ENCODE peak calls at places on chromosomes 1 and 21, in four cellular contexts. One of them, this sample, is unnamed.

GRCh38 chr1:41918450-41919043 is at the start of gene HIVEP3:
- DNase-seq in COR-L47: peak
- DNase-seq in naive thymus-derived CD8-positive, alpha-beta T cell: no peak
- DNase-seq in T-helper 1 cell: no peak
- DNase-seq in this sample: peak

GRCh38 chr1:3541930-3542329 is 69.4 kb downstream of the MEGF6 start:
- DNase-seq in COR-L47: no peak
- DNase-seq in naive thymus-derived CD8-positive, alpha-beta T cell: no peak
- DNase-seq in T-helper 1 cell: no peak
- DNase-seq in this sample: no peak

GRCh38 chr1:99181892-99182291 is 82.4 kb upstream of the PLPPR4 start:
- DNase-seq in COR-L47: no peak
- DNase-seq in naive thymus-derived CD8-positive, alpha-beta T cell: no peak
- DNase-seq in T-helper 1 cell: no peak
- DNase-seq in this sample: no peak

GRCh38 chr1:108816049-108816882 is 40.6 kb downstream of the AKNAD1 start:
- DNase-seq in COR-L47: peak
- DNase-seq in naive thymus-derived CD8-positive, alpha-beta T cell: no peak
- DNase-seq in T-helper 1 cell: no peak
- DNase-seq in this sample: peak

GRCh38 chr1:173122958-173123852 is 72.5 kb upstream of the TNFSF18 start:
- DNase-seq in COR-L47: no peak
- DNase-seq in naive thymus-derived CD8-positive, alpha-beta T cell: no peak
- DNase-seq in T-helper 1 cell: no peak
- DNase-seq in this sample: no peak

GRCh38 chr1:215543191-215543606 is 23.9 kb upstream of the KCTD3 start:
- DNase-seq in COR-L47: no peak
- DNase-seq in naive thymus-derived CD8-positive, alpha-beta T cell: no peak
- DNase-seq in T-helper 1 cell: no peak
- DNase-seq in this sample: no peak

GRCh38 chr1:230983811-230984210 is 4.9 kb downstream of the ARV1 start:
- DNase-seq in COR-L47: no peak
- DNase-seq in naive thymus-derived CD8-positive, alpha-beta T cell: no peak
- DNase-seq in T-helper 1 cell: no peak
- DNase-seq in this sample: no peak

GRCh38 chr21:46048926-46049889 is 48.7 kb upstream of the COL6A2 start:
- DNase-seq in COR-L47: peak
- DNase-seq in naive thymus-derived CD8-positive, alpha-beta T cell: no peak
- DNase-seq in T-helper 1 cell: no peak
- DNase-seq in this sample: no peak

GRCh38 chr1:154578058-154578418 is 10.5 kb downstream of the CHRNB2 start:
- DNase-seq in COR-L47: no peak
- DNase-seq in naive thymus-derived CD8-positive, alpha-beta T cell: no peak
- DNase-seq in T-helper 1 cell: no peak
- DNase-seq in this sample: no peak

GRCh38 chr1:242225770-242226573 is 227.1 kb upstream of the MAP1LC3C start:
- DNase-seq in COR-L47: no peak
- DNase-seq in naive thymus-derived CD8-positive, alpha-beta T cell: no peak
- DNase-seq in T-helper 1 cell: no peak
- DNase-seq in this sample: no peak

This sample was measured in NCI-H774.